ENCODE peak calls at places on chromosome 7, in four cellular contexts. One of them, this sample, is unnamed.

GRCh38 chr7:106765727-106766355 is 99.2 kb upstream of the PIK3CG start:
- DNase-seq in BE2C: no peak
- DNase-seq in astrocyte of the spinal cord: no peak
- DNase-seq in H7: no peak
- DNase-seq in this sample: no peak

GRCh38 chr7:134845461-134845860 is 66.0 kb downstream of the CALD1 start:
- DNase-seq in BE2C: no peak
- DNase-seq in astrocyte of the spinal cord: no peak
- DNase-seq in H7: no peak
- DNase-seq in this sample: no peak

GRCh38 chr7:133290676-133291332 is 37.9 kb downstream of the EXOC4 start:
- DNase-seq in BE2C: no peak
- DNase-seq in astrocyte of the spinal cord: no peak
- DNase-seq in H7: no peak
- DNase-seq in this sample: no peak

GRCh38 chr7:112453505-112454171 is 3.4 kb downstream of the IFRD1 start:
- DNase-seq in BE2C: no peak
- DNase-seq in astrocyte of the spinal cord: peak
- DNase-seq in H7: no peak
- DNase-seq in this sample: no peak

GRCh38 chr7:42722726-42723125 is 189.1 kb downstream of the C7orf25 start:
- DNase-seq in BE2C: no peak
- DNase-seq in astrocyte of the spinal cord: no peak
- DNase-seq in H7: no peak
- DNase-seq in this sample: no peak

GRCh38 chr7:144534655-144535395 is 131.3 kb upstream of the NOBOX start:
- DNase-seq in BE2C: no peak
- DNase-seq in astrocyte of the spinal cord: no peak
- DNase-seq in H7: peak
- DNase-seq in this sample: no peak

GRCh38 chr7:138292951-138293350 is 167.1 kb upstream of the TRIM24 start:
- DNase-seq in BE2C: no peak
- DNase-seq in astrocyte of the spinal cord: no peak
- DNase-seq in H7: no peak
- DNase-seq in this sample: no peak

GRCh38 chr7:129073204-129073603 is 18.3 kb upstream of the TNPO3 start:
- DNase-seq in BE2C: no peak
- DNase-seq in astrocyte of the spinal cord: no peak
- DNase-seq in H7: no peak
- DNase-seq in this sample: no peak

GRCh38 chr7:1535100-1535458 is 4.6 kb downstream of the MAFK start:
- DNase-seq in BE2C: no peak
- DNase-seq in astrocyte of the spinal cord: no peak
- DNase-seq in H7: no peak
- DNase-seq in this sample: no peak

GRCh38 chr7:54796853-54797252 is 37.8 kb upstream of the SEC61G start:
- DNase-seq in BE2C: no peak
- DNase-seq in astrocyte of the spinal cord: no peak
- DNase-seq in H7: no peak
- DNase-seq in this sample: no peak

GRCh38 chr7:106371629-106372028 is 86.8 kb upstream of the NAMPT start:
- DNase-seq in BE2C: no peak
- DNase-seq in astrocyte of the spinal cord: no peak
- DNase-seq in H7: no peak
- DNase-seq in this sample: no peak

GRCh38 chr7:77426521-77427051 is 10.4 kb upstream of the GSAP start:
- DNase-seq in BE2C: no peak
- DNase-seq in astrocyte of the spinal cord: peak
- DNase-seq in H7: no peak
- DNase-seq in this sample: no peak

GRCh38 chr7:128215739-128216138 is 25.3 kb upstream of the LEP start:
- DNase-seq in BE2C: no peak
- DNase-seq in astrocyte of the spinal cord: peak
- DNase-seq in H7: no peak
- DNase-seq in this sample: no peak

GRCh38 chr7:117949232-117949631 is 76.0 kb upstream of the CTTNBP2 start:
- DNase-seq in BE2C: no peak
- DNase-seq in astrocyte of the spinal cord: peak
- DNase-seq in H7: no peak
- DNase-seq in this sample: no peak
- H3K4me3 ChIP-seq in BE2C: no peak
- H3K4me3 ChIP-seq in astrocyte of the spinal cord: no peak
- H3K4me3 ChIP-seq in H7: no peak
- H3K4me3 ChIP-seq in this sample: no peak

DNA sequence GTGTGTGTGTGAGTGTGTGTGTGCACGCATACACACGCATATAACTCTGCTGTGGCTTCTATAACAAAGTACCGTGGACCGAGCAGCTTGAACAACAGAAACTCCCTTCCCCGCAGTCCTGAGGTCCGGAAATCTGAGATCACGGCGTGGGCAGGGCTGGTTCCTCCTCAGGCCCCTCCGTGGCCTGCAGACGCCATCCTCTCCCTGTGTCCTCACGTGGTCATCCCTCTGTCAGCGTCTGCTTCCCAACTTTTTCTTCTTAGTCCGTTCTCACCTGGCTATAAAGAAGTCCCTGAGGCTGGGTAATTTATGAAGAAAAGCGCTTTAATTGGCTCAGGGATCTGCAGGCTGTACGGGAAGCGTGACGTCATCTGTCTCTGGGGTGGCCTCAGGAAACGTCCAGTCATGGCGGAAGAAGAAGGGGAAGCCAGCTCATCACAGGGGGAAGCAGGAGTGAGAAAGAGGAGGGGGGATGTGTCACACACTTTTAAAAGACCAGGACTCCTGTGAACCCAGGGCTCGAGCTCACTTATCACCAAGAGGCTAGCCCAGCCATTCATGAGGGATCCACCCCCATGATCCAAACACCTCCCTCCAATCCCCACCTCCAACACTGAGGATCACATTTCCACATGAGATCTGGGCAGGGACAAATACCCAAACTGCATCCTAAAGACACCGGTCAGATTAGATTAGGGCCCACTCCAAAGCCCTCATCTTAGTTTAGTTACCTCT is 91.2 kb upstream of the INSIG1 start:
- DNase-seq in BE2C: no peak
- DNase-seq in astrocyte of the spinal cord: peak
- DNase-seq in H7: peak
- DNase-seq in this sample: peak
- H3K4me3 ChIP-seq in BE2C: no peak
- H3K4me3 ChIP-seq in astrocyte of the spinal cord: no peak
- H3K4me3 ChIP-seq in H7: no peak
- H3K4me3 ChIP-seq in this sample: peak

DNA sequence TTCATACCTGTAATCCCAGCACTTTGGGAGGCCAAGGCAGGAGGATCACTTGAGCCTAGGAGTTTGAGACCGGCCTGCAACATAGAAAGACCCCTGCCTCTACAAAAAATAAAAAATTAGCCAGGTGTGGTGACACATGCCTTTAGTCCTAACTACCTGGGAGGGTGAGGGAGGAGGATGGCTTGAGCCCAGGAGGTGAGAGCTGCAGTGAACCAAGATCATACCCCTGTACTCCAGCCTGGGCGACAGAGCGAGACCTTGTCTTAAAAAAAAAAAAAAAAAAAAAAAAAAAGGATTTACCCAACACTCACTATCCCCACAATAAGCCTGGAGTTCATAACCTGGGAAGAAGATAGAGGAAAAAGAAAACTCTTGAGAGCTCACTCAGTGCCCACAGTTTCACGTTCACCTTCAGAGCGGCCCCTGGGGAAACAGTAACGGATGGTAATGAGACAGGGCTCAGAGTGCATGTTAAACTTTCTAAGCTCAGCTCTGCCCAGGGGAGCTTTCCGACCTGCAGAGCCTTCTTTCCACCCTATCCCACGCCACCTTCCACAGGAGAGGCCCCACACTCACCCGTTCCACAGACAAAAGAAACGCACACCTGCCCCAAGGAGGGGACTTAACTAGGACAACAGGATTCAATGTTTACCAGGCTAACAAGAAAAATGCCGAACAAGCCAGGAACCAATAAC is 259.8 kb upstream of the KLF14 start:
- DNase-seq in BE2C: no peak
- DNase-seq in astrocyte of the spinal cord: no peak
- DNase-seq in H7: no peak
- DNase-seq in this sample: no peak
- H3K4me3 ChIP-seq in BE2C: no peak
- H3K4me3 ChIP-seq in astrocyte of the spinal cord: no peak
- H3K4me3 ChIP-seq in H7: no peak
- H3K4me3 ChIP-seq in this sample: no peak

GRCh38 chr7:32154797-32155196 is 84.6 kb upstream of the PDE1C start:
- DNase-seq in BE2C: no peak
- DNase-seq in astrocyte of the spinal cord: peak
- DNase-seq in H7: no peak
- DNase-seq in this sample: no peak

GRCh38 chr7:32150039-32150438 is 79.8 kb upstream of the PDE1C start:
- DNase-seq in BE2C: no peak
- DNase-seq in astrocyte of the spinal cord: no peak
- DNase-seq in H7: no peak
- DNase-seq in this sample: no peak

GRCh38 chr7:32150589-32150988 is 80.4 kb upstream of the PDE1C start:
- DNase-seq in BE2C: no peak
- DNase-seq in astrocyte of the spinal cord: no peak
- DNase-seq in H7: peak
- DNase-seq in this sample: no peak

GRCh38 chr7:32153006-32153405 is 82.8 kb upstream of the PDE1C start:
- DNase-seq in BE2C: no peak
- DNase-seq in astrocyte of the spinal cord: no peak
- DNase-seq in H7: no peak
- DNase-seq in this sample: no peak

DNA sequence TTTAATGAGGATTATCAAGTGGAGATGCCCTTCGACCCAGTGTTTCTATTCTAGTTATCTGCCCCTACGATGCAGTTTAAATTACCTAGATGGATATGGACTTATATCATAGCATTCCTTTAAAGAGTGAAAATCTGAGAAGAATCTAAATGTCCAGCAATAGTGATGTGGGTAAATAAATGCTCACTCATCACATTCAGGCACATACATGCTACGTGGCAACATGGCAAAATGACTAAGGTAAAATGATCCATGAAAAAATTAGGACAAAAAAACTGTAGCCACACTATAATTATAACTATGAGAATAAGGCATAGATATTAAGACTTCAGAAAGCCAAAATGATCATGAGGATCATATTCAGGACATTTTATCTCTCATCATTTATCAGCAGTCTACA is 82.4 kb upstream of the PDE1C start:
- DNase-seq in BE2C: no peak
- DNase-seq in astrocyte of the spinal cord: no peak
- DNase-seq in H7: no peak
- DNase-seq in this sample: no peak
- H3K4me3 ChIP-seq in BE2C: no peak
- H3K4me3 ChIP-seq in astrocyte of the spinal cord: no peak
- H3K4me3 ChIP-seq in H7: no peak
- H3K4me3 ChIP-seq in this sample: no peak

This sample was measured in skeletal muscle cell.